ENCODE peak calls at places on chromosome 16, in four cellular contexts. G is mucosa of gallbladder, I is DND-41, N is OCI-LY7. L is an unnamed sample.

GRCh38 chr16:55730115-55730514 is 74.3 kb downstream of the SLC6A2 start:
- DNase-seq in N (no peak), G (no peak), I (no peak), L (no peak)

GRCh38 chr16:54287018-54287757 is 601 bp upstream of the IRX3 start:
- DNase-seq in G (no peak), I (no peak), N (no peak), L (no peak)

GRCh38 chr16:15961060-15961511 is 11.7 kb downstream of the ABCC1 start:
- DNase-seq in I (peak; percentile 86), G (no peak), N (peak; percentile 30), L (no peak)

GRCh38 chr16:68446941-68447675 is 1.2 kb downstream of the SMPD3 start:
- DNase-seq in I (no peak), N (no peak), G (no peak), L (peak; percentile 6)

GRCh38 chr16:29306953-29307597 is 99.4 kb downstream of the NPIPB11 start:
- DNase-seq in N (no peak), G (no peak), I (no peak), L (no peak)

GRCh38 chr16:1377406-1378010 is 25.8 kb downstream of the GNPTG start:
- DNase-seq in G (no peak), N (no peak), I (no peak), L (no peak)

GRCh38 chr16:69619514-69619913 is 53.7 kb downstream of the NFAT5 start:
- DNase-seq in N (no peak), G (no peak), I (no peak), L (no peak)

GRCh38 chr16:89344314-89344828 is 126.9 kb downstream of the ZNF778 start:
- DNase-seq in I (no peak), G (no peak), N (no peak), L (no peak)

GRCh38 chr16:86773339-86773715 is 195.0 kb downstream of the FOXL1 start:
- DNase-seq in N (no peak), I (no peak), G (no peak), L (no peak)

GRCh38 chr16:72203401-72203800 is 31.4 kb upstream of the PMFBP1 start:
- DNase-seq in G (peak; percentile 28), I (no peak), N (peak; percentile 21), L (no peak)

GRCh38 chr16:54954220-54954619 is 23.6 kb downstream of the IRX5 start:
- DNase-seq in G (no peak), I (no peak), N (no peak), L (no peak)

GRCh38 chr16:57966133-57966805 is 4.7 kb downstream of the CNGB1 start:
- DNase-seq in N (no peak), I (no peak), G (no peak), L (no peak)

L was measured in NCI-H1105.